ENCODE peak calls at places on chromosomes 13 and 19, in four cellular contexts. One of them, this sample, is unnamed.

GRCh38 chr19:43708716-43709115 is 7.2 kb upstream of the IRGC start:
- DNase-seq in HEK293T: no peak
- DNase-seq in RCC 7860: no peak
- DNase-seq in stimulated activated CD4-positive, alpha-beta T cell treated with anti-CD3 and anti-CD28 coated beads, Interleukin-4, amount 100 ng/mL, for 4 hours: no peak
- DNase-seq in this sample: no peak

GRCh38 chr13:71290963-71291937 is 575.8 kb downstream of the DACH1 start:
- DNase-seq in RCC 7860: peak; percentile 59
- DNase-seq in stimulated activated CD4-positive, alpha-beta T cell treated with anti-CD3 and anti-CD28 coated beads, Interleukin-4, amount 100 ng/mL, for 4 hours: no peak
- DNase-seq in HEK293T: no peak
- DNase-seq in this sample: no peak

GRCh38 chr13:35984776-35985453 is 146.3 kb downstream of the DCLK1 start:
- DNase-seq in RCC 7860: no peak
- DNase-seq in stimulated activated CD4-positive, alpha-beta T cell treated with anti-CD3 and anti-CD28 coated beads, Interleukin-4, amount 100 ng/mL, for 4 hours: no peak
- DNase-seq in HEK293T: no peak
- DNase-seq in this sample: no peak

GRCh38 chr19:10918359-10918758 is 10.1 kb downstream of the YIPF2 start:
- DNase-seq in stimulated activated CD4-positive, alpha-beta T cell treated with anti-CD3 and anti-CD28 coated beads, Interleukin-4, amount 100 ng/mL, for 4 hours: no peak
- DNase-seq in HEK293T: no peak
- DNase-seq in RCC 7860: no peak
- DNase-seq in this sample: no peak

GRCh38 chr19:3968556-3969434 is 2.1 kb downstream of the DAPK3 start:
- DNase-seq in RCC 7860: peak; percentile 99
- DNase-seq in stimulated activated CD4-positive, alpha-beta T cell treated with anti-CD3 and anti-CD28 coated beads, Interleukin-4, amount 100 ng/mL, for 4 hours: no peak
- DNase-seq in HEK293T: peak; percentile 80
- DNase-seq in this sample: no peak

GRCh38 chr13:113776231-113777125 is 17.5 kb downstream of the TMEM255B start:
- DNase-seq in HEK293T: no peak
- DNase-seq in stimulated activated CD4-positive, alpha-beta T cell treated with anti-CD3 and anti-CD28 coated beads, Interleukin-4, amount 100 ng/mL, for 4 hours: no peak
- DNase-seq in RCC 7860: no peak
- DNase-seq in this sample: no peak

GRCh38 chr19:45824041-45824471 is 8.9 kb upstream of the RSPH6A start:
- DNase-seq in stimulated activated CD4-positive, alpha-beta T cell treated with anti-CD3 and anti-CD28 coated beads, Interleukin-4, amount 100 ng/mL, for 4 hours: no peak
- DNase-seq in RCC 7860: no peak
- DNase-seq in HEK293T: no peak
- DNase-seq in this sample: peak; percentile 16

GRCh38 chr19:4606921-4607678 is 32.2 kb upstream of the TNFAIP8L1 start:
- DNase-seq in HEK293T: peak; percentile 73
- DNase-seq in stimulated activated CD4-positive, alpha-beta T cell treated with anti-CD3 and anti-CD28 coated beads, Interleukin-4, amount 100 ng/mL, for 4 hours: no peak
- DNase-seq in RCC 7860: no peak
- DNase-seq in this sample: no peak

GRCh38 chr13:83895994-83896580 is 13.8 kb upstream of the SLITRK1 start:
- DNase-seq in HEK293T: no peak
- DNase-seq in stimulated activated CD4-positive, alpha-beta T cell treated with anti-CD3 and anti-CD28 coated beads, Interleukin-4, amount 100 ng/mL, for 4 hours: no peak
- DNase-seq in RCC 7860: peak; percentile 68
- DNase-seq in this sample: no peak

GRCh38 chr19:39158646-39159260 is 33.2 kb downstream of the PAK4 start:
- DNase-seq in RCC 7860: no peak
- DNase-seq in HEK293T: no peak
- DNase-seq in stimulated activated CD4-positive, alpha-beta T cell treated with anti-CD3 and anti-CD28 coated beads, Interleukin-4, amount 100 ng/mL, for 4 hours: no peak
- DNase-seq in this sample: no peak

GRCh38 chr13:51921790-51922740 is 60.3 kb downstream of the CCDC70 start:
- DNase-seq in stimulated activated CD4-positive, alpha-beta T cell treated with anti-CD3 and anti-CD28 coated beads, Interleukin-4, amount 100 ng/mL, for 4 hours: no peak
- DNase-seq in HEK293T: no peak
- DNase-seq in RCC 7860: no peak
- DNase-seq in this sample: no peak

GRCh38 chr13:31767175-31767900 is 28.0 kb downstream of the RXFP2 start:
- DNase-seq in HEK293T: no peak
- DNase-seq in RCC 7860: peak; percentile 90
- DNase-seq in stimulated activated CD4-positive, alpha-beta T cell treated with anti-CD3 and anti-CD28 coated beads, Interleukin-4, amount 100 ng/mL, for 4 hours: no peak
- DNase-seq in this sample: no peak

GRCh38 chr19:40466219-40467006 is at the start of gene SPTBN4:
- DNase-seq in RCC 7860: peak; percentile 64
- DNase-seq in stimulated activated CD4-positive, alpha-beta T cell treated with anti-CD3 and anti-CD28 coated beads, Interleukin-4, amount 100 ng/mL, for 4 hours: peak; percentile 52
- DNase-seq in HEK293T: no peak
- DNase-seq in this sample: peak; percentile 41

GRCh38 chr19:21398851-21399250 is 1.9 kb downstream of the ZNF493 start:
- DNase-seq in stimulated activated CD4-positive, alpha-beta T cell treated with anti-CD3 and anti-CD28 coated beads, Interleukin-4, amount 100 ng/mL, for 4 hours: no peak
- DNase-seq in RCC 7860: no peak
- DNase-seq in HEK293T: no peak
- DNase-seq in this sample: no peak

GRCh38 chr13:74667656-74668055 is 533.5 kb upstream of the KLF12 start:
- DNase-seq in RCC 7860: no peak
- DNase-seq in HEK293T: no peak
- DNase-seq in stimulated activated CD4-positive, alpha-beta T cell treated with anti-CD3 and anti-CD28 coated beads, Interleukin-4, amount 100 ng/mL, for 4 hours: no peak
- DNase-seq in this sample: no peak

GRCh38 chr19:13613447-13613846 is 107.2 kb upstream of the CACNA1A start:
- DNase-seq in RCC 7860: no peak
- DNase-seq in HEK293T: no peak
- DNase-seq in stimulated activated CD4-positive, alpha-beta T cell treated with anti-CD3 and anti-CD28 coated beads, Interleukin-4, amount 100 ng/mL, for 4 hours: no peak
- DNase-seq in this sample: no peak

GRCh38 chr13:77522444-77522843 is 13.1 kb upstream of the SCEL start:
- DNase-seq in stimulated activated CD4-positive, alpha-beta T cell treated with anti-CD3 and anti-CD28 coated beads, Interleukin-4, amount 100 ng/mL, for 4 hours: no peak
- DNase-seq in RCC 7860: no peak
- DNase-seq in HEK293T: no peak
- DNase-seq in this sample: no peak

GRCh38 chr13:37918116-37919100 is 48.8 kb upstream of the TRPC4 start:
- DNase-seq in RCC 7860: no peak
- DNase-seq in stimulated activated CD4-positive, alpha-beta T cell treated with anti-CD3 and anti-CD28 coated beads, Interleukin-4, amount 100 ng/mL, for 4 hours: no peak
- DNase-seq in HEK293T: no peak
- DNase-seq in this sample: no peak

GRCh38 chr13:45341799-45342584 is 1.0 kb upstream of the TPT1 start:
- DNase-seq in HEK293T: peak; percentile 32
- DNase-seq in stimulated activated CD4-positive, alpha-beta T cell treated with anti-CD3 and anti-CD28 coated beads, Interleukin-4, amount 100 ng/mL, for 4 hours: no peak
- DNase-seq in RCC 7860: no peak
- DNase-seq in this sample: no peak

GRCh38 chr13:45119469-45119989 is 781 bp upstream of the GTF2F2 start:
- DNase-seq in RCC 7860: no peak
- DNase-seq in HEK293T: no peak
- DNase-seq in stimulated activated CD4-positive, alpha-beta T cell treated with anti-CD3 and anti-CD28 coated beads, Interleukin-4, amount 100 ng/mL, for 4 hours: peak; percentile 33
- DNase-seq in this sample: no peak

GRCh38 chr19:1855040-1855827 is 7.0 kb upstream of the REXO1 start:
- DNase-seq in RCC 7860: peak; percentile 53
- DNase-seq in stimulated activated CD4-positive, alpha-beta T cell treated with anti-CD3 and anti-CD28 coated beads, Interleukin-4, amount 100 ng/mL, for 4 hours: peak; percentile 69
- DNase-seq in HEK293T: peak; percentile 75
- DNase-seq in this sample: peak; percentile 83

GRCh38 chr19:40335855-40336700 is 12.1 kb downstream of the C19orf47 start:
- DNase-seq in RCC 7860: no peak
- DNase-seq in stimulated activated CD4-positive, alpha-beta T cell treated with anti-CD3 and anti-CD28 coated beads, Interleukin-4, amount 100 ng/mL, for 4 hours: no peak
- DNase-seq in HEK293T: no peak
- DNase-seq in this sample: no peak

GRCh38 chr13:32501058-32501457 is 37.5 kb downstream of the N4BP2L2 start:
- DNase-seq in HEK293T: no peak
- DNase-seq in RCC 7860: no peak
- DNase-seq in stimulated activated CD4-positive, alpha-beta T cell treated with anti-CD3 and anti-CD28 coated beads, Interleukin-4, amount 100 ng/mL, for 4 hours: no peak
- DNase-seq in this sample: no peak

GRCh38 chr13:49304763-49305695 is 57.3 kb downstream of the CDADC1 start:
- DNase-seq in HEK293T: no peak
- DNase-seq in stimulated activated CD4-positive, alpha-beta T cell treated with anti-CD3 and anti-CD28 coated beads, Interleukin-4, amount 100 ng/mL, for 4 hours: no peak
- DNase-seq in RCC 7860: no peak
- DNase-seq in this sample: no peak

GRCh38 chr19:48962029-48962848 is 2.9 kb upstream of the FTL start:
- DNase-seq in stimulated activated CD4-positive, alpha-beta T cell treated with anti-CD3 and anti-CD28 coated beads, Interleukin-4, amount 100 ng/mL, for 4 hours: no peak
- DNase-seq in HEK293T: no peak
- DNase-seq in RCC 7860: peak; percentile 80
- DNase-seq in this sample: no peak

GRCh38 chr19:30815889-30816580 is 443.9 kb downstream of the ZNF536 start:
- DNase-seq in HEK293T: no peak
- DNase-seq in stimulated activated CD4-positive, alpha-beta T cell treated with anti-CD3 and anti-CD28 coated beads, Interleukin-4, amount 100 ng/mL, for 4 hours: no peak
- DNase-seq in RCC 7860: no peak
- DNase-seq in this sample: no peak

GRCh38 chr19:16571283-16571682 is 932 bp downstream of the SLC35E1 start:
- DNase-seq in HEK293T: no peak
- DNase-seq in stimulated activated CD4-positive, alpha-beta T cell treated with anti-CD3 and anti-CD28 coated beads, Interleukin-4, amount 100 ng/mL, for 4 hours: no peak
- DNase-seq in RCC 7860: peak; percentile 15
- DNase-seq in this sample: no peak

GRCh38 chr13:108419768-108420167 is 150.2 kb downstream of the TNFSF13B start:
- DNase-seq in RCC 7860: no peak
- DNase-seq in stimulated activated CD4-positive, alpha-beta T cell treated with anti-CD3 and anti-CD28 coated beads, Interleukin-4, amount 100 ng/mL, for 4 hours: no peak
- DNase-seq in HEK293T: no peak
- DNase-seq in this sample: no peak

GRCh38 chr13:59906413-59907027 is 257.2 kb downstream of the DIAPH3 start:
- DNase-seq in HEK293T: peak; percentile 11
- DNase-seq in stimulated activated CD4-positive, alpha-beta T cell treated with anti-CD3 and anti-CD28 coated beads, Interleukin-4, amount 100 ng/mL, for 4 hours: no peak
- DNase-seq in RCC 7860: no peak
- DNase-seq in this sample: peak; percentile 8

GRCh38 chr19:46065486-46065885 is 24.7 kb upstream of the IGFL4 start:
- DNase-seq in RCC 7860: no peak
- DNase-seq in stimulated activated CD4-positive, alpha-beta T cell treated with anti-CD3 and anti-CD28 coated beads, Interleukin-4, amount 100 ng/mL, for 4 hours: no peak
- DNase-seq in HEK293T: no peak
- DNase-seq in this sample: no peak

GRCh38 chr19:42092350-42092749 is 16.4 kb downstream of the ZNF574 start:
- DNase-seq in stimulated activated CD4-positive, alpha-beta T cell treated with anti-CD3 and anti-CD28 coated beads, Interleukin-4, amount 100 ng/mL, for 4 hours: peak; percentile 30
- DNase-seq in HEK293T: no peak
- DNase-seq in RCC 7860: no peak
- DNase-seq in this sample: no peak

GRCh38 chr19:3517638-3518037 is 11.5 kb downstream of the FZR1 start:
- DNase-seq in RCC 7860: no peak
- DNase-seq in HEK293T: no peak
- DNase-seq in stimulated activated CD4-positive, alpha-beta T cell treated with anti-CD3 and anti-CD28 coated beads, Interleukin-4, amount 100 ng/mL, for 4 hours: no peak
- DNase-seq in this sample: no peak

GRCh38 chr13:100550433-100550832 is 38.2 kb downstream of the GGACT start:
- DNase-seq in RCC 7860: no peak
- DNase-seq in stimulated activated CD4-positive, alpha-beta T cell treated with anti-CD3 and anti-CD28 coated beads, Interleukin-4, amount 100 ng/mL, for 4 hours: no peak
- DNase-seq in HEK293T: peak; percentile 39
- DNase-seq in this sample: no peak

GRCh38 chr19:46766569-46767317 is 20.5 kb upstream of the STRN4 start:
- DNase-seq in RCC 7860: no peak
- DNase-seq in HEK293T: peak; percentile 74
- DNase-seq in stimulated activated CD4-positive, alpha-beta T cell treated with anti-CD3 and anti-CD28 coated beads, Interleukin-4, amount 100 ng/mL, for 4 hours: peak; percentile 55
- DNase-seq in this sample: no peak

GRCh38 chr19:7215176-7215575 is 79.0 kb downstream of the INSR start:
- DNase-seq in HEK293T: no peak
- DNase-seq in RCC 7860: no peak
- DNase-seq in stimulated activated CD4-positive, alpha-beta T cell treated with anti-CD3 and anti-CD28 coated beads, Interleukin-4, amount 100 ng/mL, for 4 hours: no peak
- DNase-seq in this sample: no peak

GRCh38 chr19:32287811-32288227 is 57.6 kb upstream of the ZNF507 start:
- DNase-seq in HEK293T: peak; percentile 66
- DNase-seq in stimulated activated CD4-positive, alpha-beta T cell treated with anti-CD3 and anti-CD28 coated beads, Interleukin-4, amount 100 ng/mL, for 4 hours: no peak
- DNase-seq in RCC 7860: no peak
- DNase-seq in this sample: peak; percentile 8

GRCh38 chr13:59425211-59425721 is 738.5 kb downstream of the DIAPH3 start:
- DNase-seq in HEK293T: no peak
- DNase-seq in RCC 7860: no peak
- DNase-seq in stimulated activated CD4-positive, alpha-beta T cell treated with anti-CD3 and anti-CD28 coated beads, Interleukin-4, amount 100 ng/mL, for 4 hours: no peak
- DNase-seq in this sample: no peak

This sample was measured in cerebellum.